ENCODE peak calls at places on chromosomes 2 and 18, in ten cellular contexts. One of them, this sample, is unnamed.

GRCh38 chr2:219996366-219996765 is 368.9 kb downstream of the SLC4A3 start:
- DNase-seq in NCI-H774: no peak
- DNase-seq in esophagus squamous epithelium: no peak
- DNase-seq in NCI-H2029: no peak
- DNase-seq in neuronal stem cell: no peak
- DNase-seq in left cardiac atrium: no peak
- DNase-seq in stimulated activated CD4-positive, alpha-beta T cell treated with anti-CD3 and anti-CD28 coated beads, Interleukin-12 subunit alpha, Interleukin-12 subunit beta, amount 100 ng/mL, for 48 hours: no peak
- DNase-seq in upper lobe of left lung: no peak
- DNase-seq in NCI-H748 treated with DMSO at 0.1 percent for 48 hours: no peak
- DNase-seq in activated naive CD4-positive, alpha-beta T cell: no peak
- DNase-seq in this sample: no peak

GRCh38 chr18:79068299-79068945 is 772 bp upstream of the ATP9B start:
- DNase-seq in NCI-H774: no peak
- DNase-seq in esophagus squamous epithelium: no peak
- DNase-seq in NCI-H2029: no peak
- DNase-seq in neuronal stem cell: no peak
- DNase-seq in left cardiac atrium: peak
- DNase-seq in stimulated activated CD4-positive, alpha-beta T cell treated with anti-CD3 and anti-CD28 coated beads, Interleukin-12 subunit alpha, Interleukin-12 subunit beta, amount 100 ng/mL, for 48 hours: no peak
- DNase-seq in upper lobe of left lung: no peak
- DNase-seq in NCI-H748 treated with DMSO at 0.1 percent for 48 hours: peak
- DNase-seq in activated naive CD4-positive, alpha-beta T cell: peak
- DNase-seq in this sample: no peak

GRCh38 chr2:120313695-120314615 is 32.0 kb upstream of the INHBB start:
- DNase-seq in NCI-H774: no peak
- DNase-seq in esophagus squamous epithelium: no peak
- DNase-seq in NCI-H2029: no peak
- DNase-seq in neuronal stem cell: no peak
- DNase-seq in left cardiac atrium: no peak
- DNase-seq in stimulated activated CD4-positive, alpha-beta T cell treated with anti-CD3 and anti-CD28 coated beads, Interleukin-12 subunit alpha, Interleukin-12 subunit beta, amount 100 ng/mL, for 48 hours: no peak
- DNase-seq in upper lobe of left lung: peak
- DNase-seq in NCI-H748 treated with DMSO at 0.1 percent for 48 hours: no peak
- DNase-seq in activated naive CD4-positive, alpha-beta T cell: no peak
- DNase-seq in this sample: no peak

GRCh38 chr2:183153967-183154366 is 29.7 kb downstream of the NUP35 start:
- DNase-seq in NCI-H774: no peak
- DNase-seq in esophagus squamous epithelium: no peak
- DNase-seq in NCI-H2029: no peak
- DNase-seq in neuronal stem cell: no peak
- DNase-seq in left cardiac atrium: no peak
- DNase-seq in stimulated activated CD4-positive, alpha-beta T cell treated with anti-CD3 and anti-CD28 coated beads, Interleukin-12 subunit alpha, Interleukin-12 subunit beta, amount 100 ng/mL, for 48 hours: no peak
- DNase-seq in upper lobe of left lung: no peak
- DNase-seq in NCI-H748 treated with DMSO at 0.1 percent for 48 hours: no peak
- DNase-seq in activated naive CD4-positive, alpha-beta T cell: no peak
- DNase-seq in this sample: no peak

GRCh38 chr2:191976436-191976835 is 129.5 kb upstream of the CAVIN2 start:
- DNase-seq in NCI-H774: no peak
- DNase-seq in esophagus squamous epithelium: no peak
- DNase-seq in NCI-H2029: no peak
- DNase-seq in neuronal stem cell: peak
- DNase-seq in left cardiac atrium: no peak
- DNase-seq in stimulated activated CD4-positive, alpha-beta T cell treated with anti-CD3 and anti-CD28 coated beads, Interleukin-12 subunit alpha, Interleukin-12 subunit beta, amount 100 ng/mL, for 48 hours: no peak
- DNase-seq in upper lobe of left lung: no peak
- DNase-seq in NCI-H748 treated with DMSO at 0.1 percent for 48 hours: no peak
- DNase-seq in activated naive CD4-positive, alpha-beta T cell: no peak
- DNase-seq in this sample: peak

GRCh38 chr2:157261199-157261782 is 3.8 kb downstream of the GALNT5 start:
- DNase-seq in NCI-H774: no peak
- DNase-seq in esophagus squamous epithelium: no peak
- DNase-seq in NCI-H2029: peak
- DNase-seq in neuronal stem cell: no peak
- DNase-seq in left cardiac atrium: peak
- DNase-seq in stimulated activated CD4-positive, alpha-beta T cell treated with anti-CD3 and anti-CD28 coated beads, Interleukin-12 subunit alpha, Interleukin-12 subunit beta, amount 100 ng/mL, for 48 hours: peak
- DNase-seq in upper lobe of left lung: no peak
- DNase-seq in NCI-H748 treated with DMSO at 0.1 percent for 48 hours: peak
- DNase-seq in activated naive CD4-positive, alpha-beta T cell: no peak
- DNase-seq in this sample: no peak

GRCh38 chr2:155975734-155976133 is 356.8 kb downstream of the NR4A2 start:
- DNase-seq in NCI-H774: no peak
- DNase-seq in esophagus squamous epithelium: no peak
- DNase-seq in NCI-H2029: no peak
- DNase-seq in neuronal stem cell: peak
- DNase-seq in left cardiac atrium: no peak
- DNase-seq in stimulated activated CD4-positive, alpha-beta T cell treated with anti-CD3 and anti-CD28 coated beads, Interleukin-12 subunit alpha, Interleukin-12 subunit beta, amount 100 ng/mL, for 48 hours: no peak
- DNase-seq in upper lobe of left lung: no peak
- DNase-seq in NCI-H748 treated with DMSO at 0.1 percent for 48 hours: no peak
- DNase-seq in activated naive CD4-positive, alpha-beta T cell: no peak
- DNase-seq in this sample: no peak

GRCh38 chr2:133324150-133324561 is 244.1 kb downstream of the NCKAP5 start:
- DNase-seq in NCI-H774: no peak
- DNase-seq in esophagus squamous epithelium: no peak
- DNase-seq in NCI-H2029: peak
- DNase-seq in neuronal stem cell: no peak
- DNase-seq in left cardiac atrium: no peak
- DNase-seq in stimulated activated CD4-positive, alpha-beta T cell treated with anti-CD3 and anti-CD28 coated beads, Interleukin-12 subunit alpha, Interleukin-12 subunit beta, amount 100 ng/mL, for 48 hours: no peak
- DNase-seq in upper lobe of left lung: no peak
- DNase-seq in NCI-H748 treated with DMSO at 0.1 percent for 48 hours: no peak
- DNase-seq in activated naive CD4-positive, alpha-beta T cell: no peak
- DNase-seq in this sample: peak

GRCh38 chr2:98912221-98912851 is 23.7 kb downstream of the CRACDL start:
- DNase-seq in NCI-H774: peak
- DNase-seq in esophagus squamous epithelium: no peak
- DNase-seq in NCI-H2029: peak
- DNase-seq in neuronal stem cell: no peak
- DNase-seq in left cardiac atrium: peak
- DNase-seq in stimulated activated CD4-positive, alpha-beta T cell treated with anti-CD3 and anti-CD28 coated beads, Interleukin-12 subunit alpha, Interleukin-12 subunit beta, amount 100 ng/mL, for 48 hours: no peak
- DNase-seq in upper lobe of left lung: peak
- DNase-seq in NCI-H748 treated with DMSO at 0.1 percent for 48 hours: peak
- DNase-seq in activated naive CD4-positive, alpha-beta T cell: no peak
- DNase-seq in this sample: peak

GRCh38 chr18:6547476-6547875 is 132.8 kb upstream of the L3MBTL4 start:
- DNase-seq in NCI-H774: no peak
- DNase-seq in esophagus squamous epithelium: no peak
- DNase-seq in NCI-H2029: no peak
- DNase-seq in neuronal stem cell: no peak
- DNase-seq in left cardiac atrium: no peak
- DNase-seq in stimulated activated CD4-positive, alpha-beta T cell treated with anti-CD3 and anti-CD28 coated beads, Interleukin-12 subunit alpha, Interleukin-12 subunit beta, amount 100 ng/mL, for 48 hours: no peak
- DNase-seq in upper lobe of left lung: no peak
- DNase-seq in NCI-H748 treated with DMSO at 0.1 percent for 48 hours: peak
- DNase-seq in activated naive CD4-positive, alpha-beta T cell: no peak
- DNase-seq in this sample: no peak

GRCh38 chr2:119332953-119333352 is 33.7 kb downstream of the C2orf76 start:
- DNase-seq in NCI-H774: no peak
- DNase-seq in esophagus squamous epithelium: no peak
- DNase-seq in NCI-H2029: no peak
- DNase-seq in neuronal stem cell: no peak
- DNase-seq in left cardiac atrium: no peak
- DNase-seq in stimulated activated CD4-positive, alpha-beta T cell treated with anti-CD3 and anti-CD28 coated beads, Interleukin-12 subunit alpha, Interleukin-12 subunit beta, amount 100 ng/mL, for 48 hours: no peak
- DNase-seq in upper lobe of left lung: no peak
- DNase-seq in NCI-H748 treated with DMSO at 0.1 percent for 48 hours: no peak
- DNase-seq in activated naive CD4-positive, alpha-beta T cell: no peak
- DNase-seq in this sample: no peak

GRCh38 chr2:189393440-189394111 is 47.7 kb upstream of the WDR75 start:
- DNase-seq in NCI-H774: no peak
- DNase-seq in esophagus squamous epithelium: no peak
- DNase-seq in NCI-H2029: no peak
- DNase-seq in neuronal stem cell: no peak
- DNase-seq in left cardiac atrium: no peak
- DNase-seq in stimulated activated CD4-positive, alpha-beta T cell treated with anti-CD3 and anti-CD28 coated beads, Interleukin-12 subunit alpha, Interleukin-12 subunit beta, amount 100 ng/mL, for 48 hours: no peak
- DNase-seq in upper lobe of left lung: no peak
- DNase-seq in NCI-H748 treated with DMSO at 0.1 percent for 48 hours: no peak
- DNase-seq in activated naive CD4-positive, alpha-beta T cell: no peak
- DNase-seq in this sample: peak

This sample was measured in BJ.